ENCODE peak calls at places on chromosomes 16 and 17, in ten cellular contexts. D is upper lobe of left lung, G is esophagus muscularis mucosa, P is sigmoid colon, I is H1, L is GM12878, Y is transverse colon, H is suprapubic skin, X is SK-N-SH, S is HepG2. O is an unnamed sample.

GRCh38 chr16:67248401-67249177 is at the start of gene SLC9A5:
- DNase-seq in H (no peak), X (peak), G (no peak), S (no peak), L (no peak), D (no peak), Y (no peak), I (peak), P (peak), O (no peak)

GRCh38 chr17:43530303-43531081 is 15.6 kb downstream of the ETV4 start:
- DNase-seq in P (peak), I (peak), S (peak), H (no peak), X (no peak), L (no peak), G (no peak), D (peak), Y (no peak), O (peak)

GRCh38 chr16:30896203-30896889 is at the start of gene CTF1:
- DNase-seq in S (peak), H (peak), Y (peak), P (peak), I (peak), D (peak), X (peak), L (no peak), G (peak), O (peak)

GRCh38 chr16:52069866-52070265 is 477.1 kb downstream of the TOX3 start:
- DNase-seq in D (no peak), Y (no peak), X (peak), S (peak), G (peak), I (peak), L (no peak), H (no peak), P (no peak), O (no peak)

GRCh38 chr16:87895641-87896141 is 26.4 kb upstream of the SLC7A5 start:
- DNase-seq in G (no peak), L (peak), S (no peak), D (peak), H (no peak), X (no peak), Y (peak), I (no peak), P (no peak), O (peak)

GRCh38 chr16:79009911-79010310 is 590.6 kb downstream of the MAF start:
- DNase-seq in H (no peak), I (no peak), P (no peak), X (no peak), S (no peak), Y (no peak), D (no peak), L (no peak), G (no peak), O (no peak)

GRCh38 chr17:47742319-47743181 is 9.5 kb downstream of the TBX21 start:
- DNase-seq in Y (no peak), L (no peak), X (peak), S (peak), H (peak), D (no peak), I (peak), P (peak), G (no peak), O (no peak)

GRCh38 chr16:31214705-31215286 is 877 bp downstream of the TRIM72 start:
- DNase-seq in S (no peak), Y (no peak), P (no peak), X (peak), L (no peak), H (no peak), D (no peak), I (peak), G (no peak), O (no peak)

GRCh38 chr16:71344315-71344905 is 14.1 kb upstream of the CALB2 start:
- DNase-seq in P (no peak), H (no peak), L (no peak), Y (no peak), X (no peak), G (peak), S (no peak), I (no peak), D (no peak), O (no peak)

GRCh38 chr17:40323731-40324650 is 15.0 kb downstream of the RARA start:
- DNase-seq in I (no peak), G (no peak), S (no peak), H (peak), Y (peak), X (no peak), D (peak), L (no peak), P (peak), O (no peak)

GRCh38 chr17:63780507-63780906 is 6.5 kb downstream of the DDX42 start:
- DNase-seq in X (no peak), L (no peak), I (no peak), D (no peak), S (no peak), P (no peak), Y (no peak), H (no peak), G (no peak), O (peak)

GRCh38 chr16:58515871-58516767 is 802 bp downstream of the SETD6 start:
- DNase-seq in H (no peak), S (peak), X (no peak), I (peak), P (peak), G (no peak), Y (peak), L (no peak), D (peak), O (peak)

GRCh38 chr17:44911133-44912001 is 3.9 kb downstream of the GFAP start:
- DNase-seq in G (no peak), D (peak), I (peak), Y (peak), X (peak), P (peak), H (no peak), S (peak), L (no peak), O (peak)

GRCh38 chr16:8665529-8665928 is 8.9 kb upstream of the ABAT start:
- DNase-seq in H (no peak), X (no peak), P (no peak), L (no peak), Y (no peak), G (no peak), S (no peak), I (no peak), D (no peak), O (no peak)

GRCh38 chr17:21525464-21526130 is 149.4 kb downstream of the KCNJ12 start:
- DNase-seq in D (no peak), P (no peak), H (no peak), L (no peak), G (no peak), I (peak), X (no peak), S (no peak), Y (no peak), O (no peak)

GRCh38 chr16:75433732-75434413 is 570 bp upstream of the CFDP1 start:
- DNase-seq in Y (peak), P (peak), L (no peak), S (peak), G (peak), H (peak), X (peak), I (peak), D (peak), O (peak)

GRCh38 chr17:39208136-39208535 is 8.1 kb downstream of the RPL19 start:
- DNase-seq in I (no peak), S (no peak), D (peak), X (no peak), L (no peak), P (no peak), Y (no peak), H (no peak), G (no peak), O (no peak)

GRCh38 chr17:17749921-17750320 is 68.7 kb downstream of the RAI1 start:
- DNase-seq in Y (peak), I (peak), L (peak), H (no peak), S (peak), D (peak), X (peak), G (no peak), P (no peak), O (peak)

GRCh38 chr17:16378631-16379282 is 2.1 kb upstream of the UBB start:
- DNase-seq in I (no peak), Y (peak), G (no peak), S (no peak), P (no peak), H (no peak), D (peak), L (no peak), X (no peak), O (peak)
- TF ChIP-seq EP300 in I (no peak), Y (no peak), G (no peak), S (no peak), P (no peak), H (no peak), D (peak), L (no peak), X (no peak), O (no peak)

GRCh38 chr17:55750750-55751641 is at the start of gene PCTP:
- DNase-seq in G (peak), Y (peak), S (peak), D (peak), I (peak), X (peak), H (peak), L (peak), P (peak), O (peak)
- TF ChIP-seq POLR2AphosphoS5 in G (peak), Y (peak), S (peak), D (peak), I (peak), X (peak), H (peak), L (peak), P (peak), O (peak)

DNA sequence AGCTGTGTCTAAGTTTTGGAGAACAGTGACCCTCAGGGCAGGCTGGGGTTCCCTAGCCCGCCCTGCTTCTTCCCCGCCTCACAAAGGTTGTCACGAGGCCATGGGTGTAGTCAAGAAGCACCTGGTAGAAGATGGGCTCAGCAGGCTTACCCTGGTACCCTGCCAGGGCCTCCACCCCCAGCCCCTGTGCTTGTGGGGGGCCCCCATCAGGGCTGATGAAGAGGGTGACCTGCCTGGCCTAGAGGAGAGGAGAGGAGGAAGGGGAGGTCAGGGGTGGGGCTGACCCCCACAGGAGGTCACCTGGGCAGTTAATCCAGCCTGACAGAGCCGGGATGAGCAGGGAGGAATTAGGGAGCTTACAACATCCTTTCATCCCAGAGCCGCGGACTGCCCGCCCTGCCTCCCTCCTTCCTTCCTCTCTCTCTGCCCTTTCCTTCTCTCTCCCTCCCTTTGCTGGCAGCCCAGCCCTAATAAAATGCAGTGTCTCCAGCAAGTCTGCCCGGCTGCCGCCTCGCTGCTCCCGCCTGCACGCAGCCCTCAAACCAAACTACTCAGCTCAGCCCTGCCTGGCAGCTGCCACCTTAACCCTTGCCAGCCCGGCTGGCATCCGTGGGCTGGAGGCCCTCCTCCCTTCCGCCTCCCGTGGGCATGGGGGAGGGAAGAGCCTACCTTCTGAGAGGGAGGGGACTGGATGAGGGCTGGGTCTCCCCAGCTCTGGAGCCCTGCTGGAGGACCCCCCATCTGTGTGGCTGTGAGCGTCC is 7.2 kb downstream of the DLX3 start:
- DNase-seq in L (no peak), P (no peak), X (peak), D (no peak), I (peak), S (no peak), Y (no peak), G (no peak), H (peak), O (no peak)
- H3K4me3 ChIP-seq in L (no peak), P (no peak), X (no peak), D (no peak), I (peak), S (no peak), Y (no peak), G (no peak), H (no peak), O (no peak)

GRCh38 chr16:70253291-70254094 is 1.8 kb upstream of the EXOSC6 start:
- DNase-seq in Y (peak), X (peak), P (no peak), S (peak), L (no peak), D (no peak), G (no peak), I (peak), H (no peak), O (no peak)

GRCh38 chr16:70251651-70252354 is at the start of gene EXOSC6:
- DNase-seq in P (peak), D (peak), S (peak), H (peak), Y (peak), I (peak), L (peak), X (peak), G (peak), O (peak)

GRCh38 chr16:70250748-70251650 is 741 bp downstream of the EXOSC6 start:
- DNase-seq in S (peak), P (no peak), H (no peak), D (peak), L (no peak), G (no peak), Y (peak), I (peak), X (peak), O (peak)

GRCh38 chr16:70254095-70254964 is 2.6 kb upstream of the EXOSC6 start:
- DNase-seq in S (no peak), P (no peak), D (no peak), Y (no peak), X (no peak), G (no peak), H (no peak), L (no peak), I (no peak), O (no peak)

GRCh38 chr16:70252355-70252988 is 732 bp upstream of the EXOSC6 start:
- DNase-seq in Y (no peak), P (no peak), G (no peak), D (no peak), X (peak), H (no peak), I (peak), L (no peak), S (no peak), O (no peak)
- TF ChIP-seq EP300 in Y (no peak), P (no peak), G (no peak), D (no peak), X (no peak), H (no peak), I (no peak), L (no peak), S (no peak), O (no peak)

DNA sequence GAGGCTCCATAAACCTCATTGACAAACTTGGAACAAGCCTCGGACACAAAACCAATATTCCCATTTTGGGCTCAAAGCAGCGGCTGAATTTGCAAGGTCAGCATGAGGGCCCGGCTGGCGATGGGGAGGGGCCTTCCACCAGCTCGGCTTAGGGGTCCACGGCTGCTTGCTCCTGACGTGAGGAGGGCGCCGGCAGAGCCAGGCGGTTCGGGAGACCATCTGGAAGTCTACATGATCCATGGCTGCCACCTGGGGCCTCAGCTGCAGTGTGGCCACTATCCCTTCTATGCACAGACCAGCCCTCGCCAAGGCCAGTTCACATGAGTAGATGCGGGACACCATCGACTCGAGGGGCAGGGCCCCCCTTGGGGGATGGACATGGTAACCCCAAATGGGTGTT is 39.1 kb downstream of the NDEL1 start:
- DNase-seq in L (no peak), G (no peak), X (no peak), D (no peak), S (no peak), P (no peak), H (no peak), Y (no peak), I (no peak), O (no peak)
- TF ChIP-seq POLR2AphosphoS5 in L (no peak), G (no peak), X (no peak), D (no peak), S (no peak), P (no peak), H (no peak), Y (no peak), I (no peak), O (no peak)

GRCh38 chr16:15491430-15491829 is 57.0 kb downstream of the BMERB1 start:
- DNase-seq in P (no peak), H (peak), X (no peak), D (no peak), L (no peak), G (no peak), I (no peak), S (no peak), Y (no peak), O (no peak)

GRCh38 chr16:15490123-15490711 is 55.8 kb downstream of the BMERB1 start:
- DNase-seq in X (no peak), Y (no peak), P (no peak), H (peak), G (no peak), S (no peak), I (peak), L (no peak), D (no peak), O (no peak)

GRCh38 chr16:15486661-15487060 is 52.3 kb downstream of the BMERB1 start:
- DNase-seq in I (no peak), Y (no peak), X (no peak), P (no peak), G (no peak), H (no peak), L (no peak), S (no peak), D (no peak), O (no peak)

GRCh38 chr16:15487336-15488284 is 53.2 kb downstream of the BMERB1 start:
- DNase-seq in H (no peak), I (no peak), L (no peak), G (no peak), S (no peak), Y (no peak), P (no peak), X (no peak), D (no peak), O (no peak)

GRCh38 chr16:15489016-15489415 is 54.6 kb downstream of the BMERB1 start:
- DNase-seq in P (no peak), S (no peak), D (no peak), I (no peak), Y (no peak), L (no peak), X (no peak), H (no peak), G (no peak), O (no peak)
- H3K4me3 ChIP-seq in P (no peak), S (no peak), D (no peak), I (no peak), Y (no peak), L (no peak), X (no peak), H (no peak), G (no peak), O (no peak)

GRCh38 chr17:50151041-50151936 is 812 bp upstream of the PPP1R9B start:
- DNase-seq in I (peak), G (peak), S (peak), H (peak), D (peak), P (peak), L (peak), X (peak), Y (peak), O (peak)

GRCh38 chr17:50153650-50154575 is 3.4 kb upstream of the PPP1R9B start:
- DNase-seq in Y (no peak), I (no peak), L (no peak), P (no peak), X (no peak), G (no peak), H (no peak), D (no peak), S (no peak), O (peak)

GRCh38 chr17:50150354-50151040 is at the start of gene PPP1R9B:
- DNase-seq in P (no peak), L (no peak), S (no peak), D (no peak), I (no peak), G (no peak), Y (no peak), X (peak), H (no peak), O (no peak)

GRCh38 chr17:50152736-50153135 is 2.3 kb upstream of the PPP1R9B start:
- DNase-seq in P (no peak), G (no peak), I (no peak), S (no peak), L (no peak), X (no peak), Y (no peak), D (no peak), H (no peak), O (no peak)

DNA sequence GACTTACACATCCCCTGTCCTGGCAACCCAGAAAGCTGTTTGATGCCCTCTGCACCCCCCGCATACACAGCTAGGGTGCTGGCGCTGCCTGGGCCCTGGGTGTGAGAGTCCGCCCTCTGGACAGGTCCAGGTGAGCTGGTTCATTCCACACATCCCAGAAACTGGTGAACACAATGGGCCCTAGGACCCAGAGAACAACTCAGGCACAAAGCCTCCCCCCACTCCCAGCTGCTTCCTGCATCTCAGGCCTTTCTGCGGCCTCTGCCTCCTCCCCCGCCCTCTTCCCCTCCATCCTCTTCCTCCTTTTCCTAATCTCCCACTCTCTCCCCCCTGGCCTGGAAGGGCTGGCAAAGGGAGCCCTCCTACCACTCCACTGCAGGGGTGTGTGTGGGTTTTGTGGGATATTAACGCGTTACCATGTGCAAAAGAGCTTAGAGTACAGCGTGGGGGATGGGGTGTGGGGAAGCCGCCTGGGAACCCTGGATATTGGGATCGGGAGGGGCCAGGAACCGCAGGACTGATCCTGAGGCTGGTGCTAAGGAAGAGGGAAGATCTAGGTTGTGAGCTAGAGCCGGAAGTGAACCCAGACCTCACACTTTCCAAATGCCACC is 1.6 kb upstream of the PPP1R9B start:
- DNase-seq in G (no peak), Y (peak), S (peak), L (no peak), H (no peak), I (peak), P (peak), D (peak), X (peak), O (peak)
- TF ChIP-seq EP300 in G (no peak), Y (no peak), S (peak), L (no peak), H (no peak), I (no peak), P (no peak), D (no peak), X (no peak), O (no peak)

GRCh38 chr17:1640329-1641064 is 5.0 kb downstream of the SCARF1 start:
- DNase-seq in S (no peak), P (no peak), H (no peak), I (no peak), G (no peak), X (peak), Y (no peak), L (no peak), D (peak), O (peak)
- TF ChIP-seq POLR2AphosphoS5 in S (no peak), P (no peak), H (no peak), I (no peak), G (no peak), X (no peak), Y (no peak), L (no peak), D (no peak), O (no peak)

O was measured in stomach.